ENCODE peak calls at places on chromosomes 12 and 14, in six cellular contexts. G is activated naive CD8-positive, alpha-beta T cell treated with anti-CD3 and anti-CD28 coated beads for 36 hours; I is cardiac fibroblast; L is frontal cortex; B is HCT116; Y is NCI-H226. M is an unnamed sample.

GRCh38 chr14:61388173-61388975 is 67.0 kb downstream of the PRKCH start:
- DNase-seq in G (peak), I (peak), L (no peak), B (peak), Y (peak), M (no peak)

GRCh38 chr12:52257074-52257551 is 17.3 kb upstream of the KRT86 start:
- DNase-seq in G (no peak), I (no peak), L (no peak), B (no peak), Y (no peak), M (no peak)

GRCh38 chr12:6528539-6529235 is 5.6 kb upstream of the GAPDH start:
- DNase-seq in G (no peak), I (no peak), L (no peak), B (no peak), Y (no peak), M (no peak)

GRCh38 chr14:36996133-36996856 is 176.1 kb downstream of the SLC25A21 start:
- DNase-seq in G (no peak), I (no peak), L (no peak), B (no peak), Y (no peak), M (no peak)

GRCh38 chr14:99268776-99269510 is 3.1 kb downstream of the BCL11B start:
- DNase-seq in G (no peak), I (no peak), L (no peak), B (no peak), Y (no peak), M (no peak)

GRCh38 chr12:108090107-108090899 is 38.8 kb upstream of the WSCD2 start:
- DNase-seq in G (no peak), I (no peak), L (no peak), B (no peak), Y (no peak), M (no peak)

GRCh38 chr14:76686646-76687045 is 74.6 kb upstream of the VASH1 start:
- DNase-seq in G (no peak), I (no peak), L (no peak), B (no peak), Y (no peak), M (no peak)

GRCh38 chr12:6607751-6608591 is 792 bp upstream of the CHD4 start:
- DNase-seq in G (peak), I (peak), L (peak), B (peak), Y (peak), M (no peak)

GRCh38 chr12:102171951-102172350 is 25.7 kb downstream of the PMCH start:
- DNase-seq in G (no peak), I (no peak), L (no peak), B (no peak), Y (no peak), M (no peak)

GRCh38 chr12:51391047-51391837 is at the start of gene GALNT6:
- DNase-seq in G (peak), I (no peak), L (peak), B (no peak), Y (no peak), M (peak)

GRCh38 chr14:105889666-105890473 is 363.5 kb downstream of the TMEM121 start:
- DNase-seq in G (no peak), I (no peak), L (no peak), B (no peak), Y (no peak), M (peak)